ENCODE peak calls at places on chromosomes 11 and 22, in seven cellular contexts. Q, W, N, M, G, V and O are unnamed samples.

GRCh38 chr11:111269146-111269868 is 23.8 kb downstream of the POU2AF2 start:
- DNase-seq in N (no peak), V (no peak), M (no peak), Q (no peak), W (no peak), G (no peak), O (no peak)

GRCh38 chr11:1931326-1931725 is 11.8 kb downstream of the TNNT3 start:
- DNase-seq in Q (no peak), N (no peak), M (no peak), V (peak; percentile 17), G (no peak), W (no peak), O (peak; percentile 55)

GRCh38 chr22:19530751-19531150 is 6.5 kb upstream of the CLDN5 start:
- DNase-seq in G (no peak), Q (no peak), W (no peak), M (no peak), N (peak; percentile 24), V (no peak), O (no peak)

GRCh38 chr11:19441752-19442553 is 201.2 kb upstream of the E2F8 start:
- DNase-seq in G (peak; percentile 66), N (no peak), W (no peak), Q (peak; percentile 90), V (peak; percentile 83), M (no peak), O (no peak)

GRCh38 chr11:12303431-12304149 is 73.8 kb upstream of the PARVA start:
- DNase-seq in V (no peak), W (no peak), G (no peak), M (no peak), N (no peak), Q (no peak), O (no peak)

GRCh38 chr11:117696489-117696888 is 100.5 kb downstream of the DSCAML1 start:
- DNase-seq in M (no peak), Q (no peak), V (no peak), G (no peak), W (no peak), N (no peak), O (no peak)

GRCh38 chr11:114109206-114110090 is 49.9 kb downstream of the ZBTB16 start:
- DNase-seq in Q (no peak), G (no peak), V (no peak), N (no peak), W (no peak), M (no peak), O (no peak)

GRCh38 chr11:120295110-120295509 is 30.0 kb upstream of the TLCD5 start:
- DNase-seq in M (no peak), N (no peak), V (peak; percentile 74), Q (no peak), G (no peak), W (no peak), O (no peak)

GRCh38 chr11:71305041-71305440 is 52.7 kb upstream of the SHANK2 start:
- DNase-seq in G (no peak), W (no peak), Q (no peak), V (no peak), N (no peak), M (no peak), O (no peak)

GRCh38 chr11:68374531-68374930 is 62.1 kb downstream of the LRP5 start:
- DNase-seq in W (no peak), G (no peak), N (no peak), M (no peak), Q (no peak), V (no peak), O (no peak)

GRCh38 chr11:1351278-1351937 is 38.3 kb upstream of the BRSK2 start:
- DNase-seq in M (no peak), W (no peak), N (peak; percentile 85), V (no peak), G (peak; percentile 69), Q (peak; percentile 76), O (no peak)

GRCh38 chr11:126150256-126150655 is 61.2 kb downstream of the RPUSD4 start:
- DNase-seq in N (no peak), W (no peak), G (no peak), Q (no peak), M (no peak), V (no peak), O (no peak)

GRCh38 chr11:110097459-110098012 is 4.3 kb downstream of the ZC3H12C start:
- DNase-seq in M (no peak), G (no peak), Q (no peak), N (no peak), V (no peak), W (no peak), O (no peak)

GRCh38 chr11:26333906-26334305 is 2.0 kb downstream of the ANO3 start:
- DNase-seq in Q (no peak), G (no peak), W (no peak), N (no peak), M (no peak), V (no peak), O (no peak)

GRCh38 chr11:28383471-28383870 is 275.3 kb downstream of the METTL15 start:
- DNase-seq in N (no peak), Q (no peak), W (no peak), V (no peak), G (no peak), M (no peak), O (no peak)

GRCh38 chr22:31083923-31084810 is 3.0 kb downstream of the SMTN start:
- DNase-seq in G (no peak), V (no peak), W (no peak), Q (peak; percentile 31), M (no peak), N (no peak), O (no peak)

GRCh38 chr11:70544774-70545625 is 146.7 kb downstream of the CTTN start:
- DNase-seq in M (no peak), Q (no peak), N (peak; percentile 66), G (no peak), W (no peak), V (no peak), O (no peak)

GRCh38 chr11:97451441-97451840 is 1061.6 kb downstream of the JRKL start:
- DNase-seq in Q (no peak), V (no peak), G (no peak), N (no peak), M (no peak), W (no peak), O (no peak)

GRCh38 chr11:97460091-97460490 is 1070.3 kb downstream of the JRKL start:
- DNase-seq in V (no peak), W (no peak), N (no peak), Q (no peak), G (no peak), M (no peak), O (no peak)

DNA sequence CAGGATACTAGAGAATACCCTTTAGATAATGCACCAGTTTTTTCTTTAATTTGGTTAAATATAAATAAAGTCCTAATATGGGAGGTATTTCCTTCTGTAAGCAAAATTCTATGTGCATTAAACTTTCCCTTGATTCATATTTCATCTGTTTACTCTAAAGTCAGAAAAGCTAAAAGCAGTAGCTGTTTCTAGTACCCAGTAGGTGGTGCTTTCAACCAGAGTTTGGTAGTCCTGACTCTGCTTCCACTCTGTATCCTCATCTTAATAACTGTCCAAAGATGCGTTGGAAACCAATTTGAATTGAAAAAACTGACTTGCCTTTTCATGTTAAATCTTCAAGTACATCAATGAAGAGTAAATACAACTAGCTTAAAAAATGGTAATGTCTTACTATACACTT is 1065.2 kb downstream of the JRKL start:
- DNase-seq in W (no peak), G (no peak), M (no peak), Q (no peak), V (no peak), N (no peak), O (no peak)
- TF ChIP-seq CTCF in W (no peak), G (no peak), M (no peak), Q (no peak), V (no peak), N (peak; percentile 65), O (peak; percentile 56)

DNA sequence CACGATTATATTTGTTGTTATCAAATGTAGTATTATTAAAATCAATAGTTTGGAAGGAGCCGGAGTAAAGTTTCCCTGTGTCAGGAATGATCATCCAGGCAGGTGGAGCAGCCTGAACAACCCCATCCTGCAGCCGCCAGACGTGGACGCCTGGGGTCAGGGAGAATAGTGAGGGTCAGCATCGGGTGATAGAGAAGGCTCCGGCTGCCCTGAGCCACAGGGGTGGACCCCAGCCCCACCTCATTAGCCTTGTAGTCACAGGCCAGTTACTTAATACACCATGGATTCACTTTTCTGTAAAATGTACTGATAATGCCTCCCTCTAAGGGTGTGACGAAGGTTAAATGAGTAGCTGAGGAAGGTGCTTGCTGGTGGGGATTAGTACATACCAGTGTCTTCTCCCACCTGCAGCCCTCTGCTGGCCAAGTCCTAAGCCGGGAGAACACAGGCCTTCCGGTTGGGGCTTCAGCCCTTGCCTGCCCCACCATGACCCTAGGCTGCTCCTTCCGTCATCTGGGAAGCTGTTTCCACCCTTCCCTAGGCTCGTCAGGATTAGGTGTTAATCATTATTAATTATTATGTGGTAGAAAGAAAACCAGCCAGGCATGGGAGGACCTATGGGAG is 14.9 kb downstream of the TMEM121B start:
- DNase-seq in W (no peak), V (no peak), M (no peak), N (peak; percentile 71), G (no peak), Q (no peak), O (no peak)
- TF ChIP-seq CTCF in W (no peak), V (no peak), M (no peak), N (peak; percentile 77), G (no peak), Q (no peak), O (no peak)

DNA sequence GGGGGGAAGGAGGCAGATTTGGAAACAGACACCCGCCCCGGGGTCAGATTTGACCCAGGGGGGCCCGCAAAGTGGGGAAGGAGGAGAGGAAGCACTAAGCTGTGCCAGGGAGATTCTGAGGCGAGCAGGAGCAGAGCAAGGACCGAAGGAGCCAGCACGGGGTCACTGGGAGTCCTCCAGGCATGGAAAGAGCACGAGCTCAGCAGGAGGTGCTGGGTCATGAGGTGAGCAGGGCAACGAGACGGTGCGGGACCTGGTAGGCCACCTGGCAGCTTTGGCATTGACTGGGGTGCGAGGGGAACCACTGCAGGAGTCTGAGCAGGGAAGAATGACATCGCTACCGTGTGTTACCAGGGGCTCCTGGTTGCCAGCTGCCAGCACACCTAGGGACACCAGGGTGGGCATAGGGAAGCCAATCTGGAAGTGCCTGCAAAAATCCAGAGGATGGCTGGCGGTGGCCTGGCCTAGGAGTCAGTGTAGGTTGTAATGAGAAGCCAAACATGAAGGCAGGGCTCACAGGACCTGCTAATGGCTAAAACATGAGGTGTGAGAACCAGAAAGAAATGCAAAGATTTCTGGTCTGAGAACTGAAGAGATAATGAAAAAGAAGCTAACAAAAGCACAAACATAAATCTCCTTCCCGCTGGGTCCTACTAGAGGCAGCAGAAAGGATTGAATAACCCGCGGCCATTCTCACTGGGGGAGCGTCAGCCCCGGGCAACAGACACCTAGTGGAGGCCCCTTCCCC is 63.5 kb downstream of the MICAL3 start:
- DNase-seq in W (no peak), Q (no peak), M (no peak), G (no peak), N (peak; percentile 80), V (no peak), O (no peak)
- TF ChIP-seq CTCF in W (no peak), Q (no peak), M (no peak), G (no peak), N (no peak), V (no peak), O (no peak)

GRCh38 chr11:65853249-65853979 is 4.6 kb downstream of the CFL1 start:
- DNase-seq in W (no peak), G (no peak), N (peak; percentile 69), V (no peak), Q (peak; percentile 41), M (no peak), O (no peak)
- TF ChIP-seq CTCF in W (no peak), G (peak; percentile 7), N (peak; percentile 51), V (no peak), Q (no peak), M (no peak), O (no peak)

GRCh38 chr11:48122246-48122645 is 94.4 kb upstream of the OR4B1 start:
- DNase-seq in Q (no peak), N (peak; percentile 29), G (no peak), M (no peak), W (no peak), V (no peak), O (no peak)
- TF ChIP-seq CTCF in Q (no peak), N (no peak), G (no peak), M (no peak), W (no peak), V (no peak), O (no peak)